ENCODE peak calls at places on chromosomes 1 and 21, in nine cellular contexts. F, I, Q, M, C, X, A, W and Z are unnamed samples.

GRCh38 chr1:20219991-20220390 is 33.7 kb upstream of the PLA2G2C start:
- DNase-seq in W (no peak), Q (no peak), M (no peak), I (no peak), A (no peak), X (no peak), C (no peak), F (no peak), Z (no peak)

GRCh38 chr21:28639742-28640141 is 352.9 kb downstream of the LTN1 start:
- DNase-seq in X (no peak), Q (no peak), W (no peak), F (no peak), A (no peak), M (no peak), I (no peak), C (no peak), Z (no peak)

GRCh38 chr1:172154571-172154970 is 265.9 kb upstream of the C1orf105 start:
- DNase-seq in W (no peak), A (peak; percentile 46), M (no peak), X (no peak), Q (no peak), I (no peak), F (no peak), C (no peak), Z (no peak)

GRCh38 chr1:150093805-150094204 is 26.2 kb downstream of the VPS45 start:
- DNase-seq in X (no peak), I (no peak), W (no peak), A (no peak), F (no peak), C (no peak), Q (no peak), M (no peak), Z (no peak)

GRCh38 chr1:63645301-63645700 is 52.1 kb downstream of the PGM1 start:
- DNase-seq in F (no peak), X (no peak), A (no peak), I (no peak), M (no peak), C (no peak), Q (no peak), W (no peak), Z (no peak)

GRCh38 chr1:111818546-111818945 is 62.8 kb downstream of the DDX20 start:
- DNase-seq in C (no peak), Q (no peak), F (no peak), M (no peak), X (no peak), W (no peak), I (no peak), A (no peak), Z (no peak)

GRCh38 chr1:147080671-147081394 is 91.4 kb downstream of the PRKAB2 start:
- DNase-seq in Q (no peak), X (no peak), W (no peak), A (no peak), M (no peak), I (no peak), C (no peak), F (no peak), Z (no peak)

GRCh38 chr1:33661791-33662190 is 189.3 kb downstream of the ZSCAN20 start:
- DNase-seq in Q (no peak), X (no peak), C (no peak), A (no peak), M (no peak), F (no peak), W (no peak), I (no peak), Z (no peak)

GRCh38 chr1:10319750-10320149 is 79.1 kb upstream of the PGD start:
- DNase-seq in W (no peak), A (no peak), M (no peak), X (no peak), C (no peak), Q (no peak), F (no peak), I (no peak), Z (no peak)

GRCh38 chr1:115179397-115179835 is 90.1 kb upstream of the TSPAN2 start:
- DNase-seq in F (no peak), Q (no peak), X (no peak), I (no peak), W (no peak), M (peak; percentile 76), C (peak; percentile 74), A (peak; percentile 2), Z (no peak)

GRCh38 chr1:161038523-161039153 is at the start of gene TSTD1:
- DNase-seq in A (peak; percentile 90), M (peak; percentile 52), F (peak; percentile 93), W (peak; percentile 88), C (no peak), Q (no peak), I (peak; percentile 77), X (peak; percentile 93), Z (no peak)

GRCh38 chr1:160070243-160071163 is 543 bp upstream of the KCNJ10 start:
- DNase-seq in F (peak; percentile 87), C (no peak), I (peak; percentile 55), M (peak; percentile 79), A (peak; percentile 53), W (peak; percentile 79), X (peak; percentile 88), Q (no peak), Z (no peak)

GRCh38 chr1:185438936-185439335 is 121.9 kb upstream of the IVNS1ABP start:
- DNase-seq in F (no peak), C (no peak), X (no peak), W (no peak), I (no peak), M (no peak), A (no peak), Q (no peak), Z (no peak)

GRCh38 chr1:23403038-23403336 is 21.6 kb downstream of the TCEA3 start:
- DNase-seq in Q (no peak), I (no peak), W (no peak), A (peak; percentile 20), C (no peak), X (no peak), F (peak; percentile 60), M (no peak), Z (no peak)

GRCh38 chr1:175267716-175268416 is 75.3 kb upstream of the KIAA0040 start:
- DNase-seq in X (no peak), W (no peak), C (peak; percentile 94), I (peak; percentile 14), A (no peak), Q (no peak), F (peak; percentile 50), M (peak; percentile 75), Z (no peak)

GRCh38 chr1:240732390-240732789 is 120.4 kb upstream of the GREM2 start:
- DNase-seq in M (no peak), X (no peak), I (no peak), W (no peak), F (no peak), A (peak; percentile 38), Q (no peak), C (no peak), Z (no peak)
- TF ChIP-seq CTCF in M (peak; percentile 60), X (peak; percentile 66), I (peak; percentile 54), W (peak; percentile 62), F (peak; percentile 65), A (peak; percentile 53), Q (no peak), C (peak; percentile 66), Z (peak; percentile 28)

DNA sequence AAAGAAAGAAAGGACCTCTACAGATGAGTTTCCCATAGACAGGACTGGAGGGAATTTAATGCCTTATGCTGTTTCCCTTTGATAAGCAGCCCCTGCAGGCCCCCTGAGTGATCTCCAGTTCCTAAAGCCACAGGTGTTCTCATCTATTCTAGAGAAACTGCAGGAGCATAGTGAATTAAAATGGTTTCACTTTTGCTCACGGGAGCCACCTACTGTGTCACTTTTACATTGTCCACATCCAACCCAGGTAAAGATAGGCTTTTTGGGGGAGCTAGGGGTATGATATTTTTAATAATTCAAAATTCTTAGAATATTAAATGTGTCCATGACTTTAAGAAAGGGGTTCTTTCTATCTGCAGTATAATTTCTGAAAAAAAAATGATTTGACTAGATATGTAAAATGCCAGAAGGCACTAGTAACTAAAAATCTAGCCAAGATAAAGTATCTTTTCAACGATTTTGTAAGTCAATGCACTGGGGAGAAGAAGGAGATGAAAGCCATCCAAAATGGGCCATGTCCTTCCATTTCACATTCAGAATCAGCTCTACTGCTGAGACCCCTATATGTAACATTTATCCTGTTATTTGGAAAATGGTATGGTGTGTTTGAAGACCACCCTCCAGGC is 267.3 kb upstream of the DUSP10 start:
- DNase-seq in I (no peak), X (no peak), A (peak; percentile 43), W (no peak), M (no peak), Q (no peak), C (peak; percentile 53), F (no peak), Z (no peak)
- TF ChIP-seq CTCF in I (no peak), X (peak; percentile 45), A (peak; percentile 42), W (peak; percentile 70), M (peak; percentile 51), Q (no peak), C (peak; percentile 45), F (peak; percentile 9), Z (no peak)

GRCh38 chr1:235468970-235469369 is 35.3 kb downstream of the B3GALNT2 start:
- DNase-seq in I (no peak), A (no peak), M (no peak), C (no peak), X (no peak), F (no peak), W (no peak), Q (no peak), Z (no peak)
- TF ChIP-seq CTCF in I (peak; percentile 10), A (no peak), M (no peak), C (no peak), X (no peak), F (no peak), W (no peak), Q (no peak), Z (no peak)

GRCh38 chr1:30451532-30452125 is 271.8 kb downstream of the MATN1 start:
- DNase-seq in C (peak; percentile 50), F (peak; percentile 14), Q (peak; percentile 45), I (no peak), A (no peak), W (no peak), X (peak; percentile 40), M (no peak), Z (peak; percentile 40)

GRCh38 chr1:30449003-30449402 is 274.4 kb downstream of the MATN1 start:
- DNase-seq in M (no peak), A (no peak), W (no peak), C (peak; percentile 82), F (no peak), Q (no peak), I (no peak), X (no peak), Z (peak; percentile 36)

GRCh38 chr1:30450818-30451233 is 272.6 kb downstream of the MATN1 start:
- DNase-seq in Q (peak; percentile 48), W (no peak), C (peak; percentile 87), M (no peak), F (peak; percentile 37), I (no peak), A (no peak), X (peak; percentile 27), Z (no peak)

GRCh38 chr1:30449428-30450147 is 273.8 kb downstream of the MATN1 start:
- DNase-seq in F (peak; percentile 9), A (no peak), W (no peak), C (no peak), I (no peak), X (no peak), Q (no peak), M (no peak), Z (peak; percentile 52)

GRCh38 chr1:30450148-30450817 is 273.1 kb downstream of the MATN1 start:
- DNase-seq in I (no peak), F (peak; percentile 8), X (no peak), M (no peak), C (peak; percentile 74), Q (no peak), A (no peak), W (no peak), Z (no peak)
- TF ChIP-seq CTCF in I (no peak), F (no peak), X (no peak), M (no peak), C (no peak), Q (no peak), A (no peak), W (no peak), Z (no peak)